ENCODE peak calls at places on chromosomes 3 and 15, in seven cellular contexts. E is dermis microvascular lymphatic vessel endothelial cell; U is RWPE1; A is mammary epithelial cell; O is AG08395; W is naive thymus-derived CD4-positive, alpha-beta T cell; K is Right ventricle myocardium superior. Q is an unnamed sample.

GRCh38 chr3:16477054-16477453 is 36.4 kb downstream of the RFTN1 start:
- DNase-seq in U (no peak), K (no peak), E (no peak), A (peak), O (no peak), W (no peak), Q (peak)

GRCh38 chr3:128362026-128362965 is 104.4 kb downstream of the DNAJB8 start:
- DNase-seq in K (no peak), A (peak), O (no peak), E (no peak), U (no peak), W (no peak), Q (no peak)

GRCh38 chr15:58626378-58626777 is 123.1 kb downstream of the ADAM10 start:
- DNase-seq in K (no peak), W (no peak), A (no peak), E (no peak), U (no peak), O (no peak), Q (no peak)

GRCh38 chr15:78878356-78878755 is 5.7 kb downstream of the MORF4L1 start:
- DNase-seq in W (no peak), U (no peak), A (peak), K (no peak), E (no peak), O (peak), Q (peak)

GRCh38 chr3:172461530-172462138 is 13.4 kb upstream of the GHSR start:
- DNase-seq in K (no peak), E (peak), U (peak), A (peak), W (peak), O (peak), Q (peak)

GRCh38 chr3:66115858-66116654 is 77.3 kb upstream of the MAGI1 start:
- DNase-seq in A (peak), W (no peak), K (peak), U (peak), O (peak), E (peak), Q (peak)

GRCh38 chr15:79314811-79315210 is 3.9 kb downstream of the TMED3 start:
- DNase-seq in E (no peak), W (no peak), A (peak), U (peak), O (no peak), K (no peak), Q (no peak)

GRCh38 chr15:91586542-91586941 is 267.0 kb upstream of the SLCO3A1 start:
- DNase-seq in K (no peak), O (no peak), E (no peak), W (no peak), U (no peak), A (no peak), Q (no peak)

GRCh38 chr3:115623414-115623868 is at the start of gene GAP43:
- DNase-seq in O (peak), K (peak), U (peak), E (no peak), W (no peak), A (peak), Q (peak)

GRCh38 chr15:50256188-50257041 is 9.1 kb downstream of the HDC start:
- DNase-seq in O (no peak), E (no peak), U (no peak), K (no peak), A (peak), W (no peak), Q (peak)

GRCh38 chr3:52574056-52574965 is 37.9 kb downstream of the UQCC5 start:
- DNase-seq in W (no peak), E (no peak), A (no peak), K (no peak), O (no peak), U (no peak), Q (no peak)

GRCh38 chr3:40097507-40098117 is 211.9 kb upstream of the EIF1B start:
- DNase-seq in A (no peak), U (no peak), E (no peak), W (no peak), O (peak), K (no peak), Q (no peak)

GRCh38 chr3:195100903-195101591 is 169.9 kb downstream of the XXYLT1 start:
- DNase-seq in O (peak), E (peak), W (no peak), K (peak), U (no peak), A (no peak), Q (peak)

GRCh38 chr15:41961803-41962202 is 10.6 kb downstream of the EHD4 start:
- DNase-seq in W (no peak), O (no peak), A (peak), U (no peak), E (no peak), K (no peak), Q (no peak)

GRCh38 chr3:45798034-45798433 is 1.7 kb upstream of the SLC6A20 start:
- DNase-seq in O (no peak), U (no peak), W (no peak), E (no peak), K (no peak), A (no peak), Q (no peak)

GRCh38 chr3:121748638-121749275 is 784 bp downstream of the GOLGB1 start:
- DNase-seq in E (peak), K (no peak), U (peak), W (peak), A (peak), O (peak), Q (peak)

GRCh38 chr15:70853855-70854668 is at the start of gene LARP6:
- DNase-seq in A (peak), U (peak), K (peak), W (peak), O (peak), E (no peak), Q (peak)

GRCh38 chr15:82105458-82106205 is 59.8 kb upstream of the MEX3B start:
- DNase-seq in U (no peak), A (peak), E (no peak), O (peak), K (no peak), W (no peak), Q (peak)

GRCh38 chr3:13716540-13717221 is 163.2 kb downstream of the WNT7A start:
- DNase-seq in W (no peak), E (no peak), U (no peak), K (no peak), O (no peak), A (no peak), Q (no peak)

GRCh38 chr3:45464336-45464809 is 76.0 kb downstream of the LARS2 start:
- DNase-seq in A (no peak), U (no peak), W (peak), K (no peak), E (no peak), O (no peak), Q (peak)

GRCh38 chr3:159726231-159726964 is 262.2 kb upstream of the IL12A start:
- DNase-seq in U (peak), K (no peak), A (peak), E (no peak), W (no peak), O (peak), Q (peak)

GRCh38 chr15:41957021-41957897 is 15.1 kb downstream of the EHD4 start:
- DNase-seq in E (no peak), U (no peak), O (no peak), K (no peak), W (no peak), A (no peak), Q (peak)

GRCh38 chr3:178392553-178392952 is 143.7 kb upstream of the KCNMB2 start:
- DNase-seq in E (no peak), W (no peak), O (peak), U (no peak), A (peak), K (no peak), Q (peak)

GRCh38 chr15:66784174-66784573 is 82.1 kb downstream of the SMAD6 start:
- DNase-seq in W (no peak), U (no peak), K (no peak), E (no peak), A (no peak), O (no peak), Q (no peak)

GRCh38 chr3:4768521-4768920 is 210.7 kb upstream of the BHLHE40 start:
- DNase-seq in A (no peak), O (no peak), W (no peak), K (no peak), U (no peak), E (no peak), Q (no peak)

GRCh38 chr3:136380530-136380929 is 130.4 kb downstream of the PCCB start:
- DNase-seq in U (no peak), K (no peak), E (no peak), A (peak), W (no peak), O (no peak), Q (peak)

GRCh38 chr3:190862209-190863118 is at the start of gene GMNC:
- DNase-seq in W (peak), U (peak), O (peak), K (peak), E (peak), A (peak), Q (peak)

GRCh38 chr3:18300916-18301315 is 124.2 kb downstream of the SATB1 start:
- DNase-seq in O (no peak), A (no peak), K (no peak), E (no peak), U (no peak), W (no peak), Q (no peak)

GRCh38 chr3:126620743-126621142 is 34.2 kb downstream of the TXNRD3 start:
- DNase-seq in W (no peak), A (no peak), E (no peak), U (no peak), K (no peak), O (no peak), Q (no peak)

GRCh38 chr3:27666708-27667107 is 55.4 kb downstream of the EOMES start:
- DNase-seq in U (no peak), K (peak), E (peak), W (no peak), O (peak), A (no peak), Q (peak)

GRCh38 chr3:129473766-129474152 is 33.7 kb downstream of the IFT122 start:
- DNase-seq in A (no peak), K (no peak), U (no peak), W (no peak), E (no peak), O (no peak), Q (peak)

Q was measured in IMR-90.